ENCODE peak calls at places on chromosomes 16 and 17, in seven cellular contexts. P is HCT116, F is HepG2, C is GM12878, H is SK-N-SH, Z is K562, U is H1. O is an unnamed sample.

GRCh38 chr16:10594312-10594950 is 14.0 kb upstream of the EMP2 start:
- DNase-seq in H (no peak), P (no peak), U (no peak), C (no peak), F (no peak), Z (no peak), O (peak)

GRCh38 chr17:35684046-35684802 is 47.2 kb upstream of the RASL10B start:
- DNase-seq in U (no peak), Z (no peak), H (no peak), C (no peak), F (no peak), P (no peak), O (no peak)

GRCh38 chr17:31541559-31541958 is 150.1 kb downstream of the RAB11FIP4 start:
- DNase-seq in F (peak), C (no peak), U (peak), H (no peak), Z (no peak), P (no peak), O (no peak)

GRCh38 chr16:86538196-86538780 is 16.7 kb downstream of the MTHFSD start:
- DNase-seq in F (no peak), U (no peak), Z (no peak), P (no peak), H (no peak), C (no peak), O (no peak)

GRCh38 chr17:15411556-15412198 is 55.7 kb downstream of the CDRT4 start:
- DNase-seq in C (no peak), P (no peak), Z (no peak), U (no peak), F (no peak), H (no peak), O (no peak)

GRCh38 chr17:44081681-44082080 is 11.1 kb downstream of the G6PC3 start:
- DNase-seq in U (no peak), C (no peak), F (no peak), Z (no peak), P (no peak), H (no peak), O (no peak)

GRCh38 chr17:8412089-8412488 is 14.5 kb upstream of the RNF222 start:
- DNase-seq in U (no peak), P (no peak), C (no peak), Z (peak), F (no peak), H (no peak), O (no peak)

GRCh38 chr16:57606847-57607501 is 21.5 kb upstream of the ADGRG1 start:
- DNase-seq in P (no peak), C (no peak), U (no peak), H (peak), Z (no peak), F (peak), O (no peak)

GRCh38 chr16:53091508-53092211 is 36.9 kb downstream of the CHD9 start:
- DNase-seq in F (no peak), P (no peak), H (peak), Z (no peak), U (no peak), C (peak), O (no peak)

GRCh38 chr17:78398390-78398789 is 19.9 kb downstream of the PGS1 start:
- DNase-seq in U (no peak), P (no peak), F (no peak), H (no peak), Z (no peak), C (no peak), O (no peak)

GRCh38 chr16:88924834-88925539 is 52.0 kb downstream of the CBFA2T3 start:
- DNase-seq in U (no peak), P (peak), F (peak), Z (peak), C (no peak), H (peak), O (peak)

GRCh38 chr16:11596572-11597226 is 10.0 kb upstream of the LITAF start:
- DNase-seq in P (no peak), Z (no peak), U (no peak), H (no peak), F (no peak), C (no peak), O (no peak)

GRCh38 chr16:19119564-19119963 is 5.8 kb downstream of the ITPRIPL2 start:
- DNase-seq in Z (no peak), U (no peak), H (no peak), C (no peak), F (no peak), P (no peak), O (no peak)

GRCh38 chr16:76800196-76800595 is 390.8 kb upstream of the MON1B start:
- DNase-seq in H (no peak), P (no peak), C (no peak), U (no peak), F (no peak), Z (no peak), O (no peak)

GRCh38 chr17:83067071-83067717 is 12.2 kb upstream of the METRNL start:
- DNase-seq in P (no peak), H (no peak), C (no peak), U (peak), Z (no peak), F (no peak), O (no peak)

GRCh38 chr16:4358831-4359561 is 7.9 kb upstream of the PAM16 start:
- DNase-seq in H (peak), Z (peak), F (peak), P (no peak), C (no peak), U (peak), O (peak)

GRCh38 chr16:4361944-4362311 is 9.7 kb upstream of the VASN start:
- DNase-seq in H (no peak), C (no peak), F (no peak), Z (no peak), U (no peak), P (no peak), O (no peak)

GRCh38 chr16:4359914-4360313 is 8.8 kb upstream of the PAM16 start:
- DNase-seq in P (no peak), Z (no peak), H (no peak), U (no peak), F (no peak), C (no peak), O (no peak)

GRCh38 chr16:4361033-4361943 is 10.2 kb upstream of the PAM16 start:
- DNase-seq in F (no peak), Z (no peak), H (no peak), U (no peak), P (no peak), C (no peak), O (no peak)

GRCh38 chr16:4360538-4361021 is 9.5 kb upstream of the PAM16 start:
- DNase-seq in H (peak), F (no peak), U (no peak), P (no peak), Z (peak), C (no peak), O (peak)
- TF ChIP-seq JUND in H (no peak), F (no peak), U (no peak), P (no peak), Z (no peak), C (no peak), O (no peak)

GRCh38 chr16:12625068-12625467 is 178.6 kb downstream of the CPPED1 start:
- DNase-seq in U (no peak), P (no peak), C (no peak), Z (no peak), H (no peak), F (no peak), O (no peak)
- TF ChIP-seq JUND in U (no peak), P (no peak), C (no peak), Z (no peak), H (no peak), F (no peak), O (no peak)

DNA sequence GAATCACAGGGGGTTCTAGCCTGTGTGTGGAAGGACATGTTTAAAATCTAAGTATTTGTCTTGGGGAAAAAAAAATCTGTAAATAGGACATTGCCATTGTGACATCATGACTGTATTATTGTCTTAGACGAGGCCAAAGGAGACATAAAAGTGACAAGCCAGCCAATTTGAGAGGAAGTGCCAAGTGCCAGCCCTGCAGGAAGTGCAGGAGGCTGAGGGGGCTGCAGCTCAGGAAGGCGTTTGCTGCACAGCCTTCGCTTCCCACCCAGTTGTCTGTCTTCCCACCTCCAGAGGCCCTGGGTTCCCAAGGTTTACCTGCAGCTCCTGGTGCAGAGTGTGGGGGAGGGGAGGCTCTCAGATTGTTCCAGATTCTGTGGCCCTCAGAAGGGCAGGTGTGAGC is 1.3 kb downstream of the ADCY7 start:
- DNase-seq in C (no peak), Z (no peak), P (no peak), H (no peak), U (no peak), F (no peak), O (no peak)
- TF ChIP-seq JUND in C (no peak), Z (no peak), P (no peak), H (no peak), U (no peak), F (no peak), O (no peak)

DNA sequence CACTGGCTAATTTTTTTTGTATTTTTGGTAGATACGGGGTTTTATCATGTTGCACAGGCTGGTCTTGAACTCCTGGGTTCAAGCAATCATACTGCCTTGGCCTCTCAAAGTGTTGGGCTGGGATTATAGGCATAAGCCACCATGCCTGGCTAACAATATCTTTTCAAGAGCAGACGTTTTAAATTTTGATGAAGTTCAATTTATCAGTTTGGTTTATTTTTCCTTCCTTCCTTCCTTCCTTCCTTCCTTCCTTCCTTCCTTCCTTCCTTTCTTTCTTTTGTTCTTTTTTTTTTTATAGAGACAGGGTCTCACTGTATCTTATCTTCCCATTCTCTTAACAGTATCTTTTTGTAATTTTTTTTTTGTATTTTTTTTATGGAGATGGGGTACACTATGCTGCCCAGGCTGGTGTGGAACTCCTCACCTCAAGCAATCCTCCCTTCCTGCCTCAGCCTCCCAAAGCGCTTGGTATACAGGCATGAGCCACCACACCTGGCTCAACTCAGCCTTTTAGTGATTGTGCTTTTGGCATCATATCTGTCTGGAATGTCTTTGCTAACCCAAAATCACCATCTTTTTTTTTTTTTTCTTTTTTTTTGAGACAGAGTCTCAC is 13.6 kb upstream of the GIP start:
- DNase-seq in U (peak), Z (no peak), P (no peak), C (no peak), H (no peak), F (no peak), O (no peak)
- TF ChIP-seq JUND in U (no peak), Z (no peak), P (no peak), C (no peak), H (no peak), F (no peak), O (no peak)

DNA sequence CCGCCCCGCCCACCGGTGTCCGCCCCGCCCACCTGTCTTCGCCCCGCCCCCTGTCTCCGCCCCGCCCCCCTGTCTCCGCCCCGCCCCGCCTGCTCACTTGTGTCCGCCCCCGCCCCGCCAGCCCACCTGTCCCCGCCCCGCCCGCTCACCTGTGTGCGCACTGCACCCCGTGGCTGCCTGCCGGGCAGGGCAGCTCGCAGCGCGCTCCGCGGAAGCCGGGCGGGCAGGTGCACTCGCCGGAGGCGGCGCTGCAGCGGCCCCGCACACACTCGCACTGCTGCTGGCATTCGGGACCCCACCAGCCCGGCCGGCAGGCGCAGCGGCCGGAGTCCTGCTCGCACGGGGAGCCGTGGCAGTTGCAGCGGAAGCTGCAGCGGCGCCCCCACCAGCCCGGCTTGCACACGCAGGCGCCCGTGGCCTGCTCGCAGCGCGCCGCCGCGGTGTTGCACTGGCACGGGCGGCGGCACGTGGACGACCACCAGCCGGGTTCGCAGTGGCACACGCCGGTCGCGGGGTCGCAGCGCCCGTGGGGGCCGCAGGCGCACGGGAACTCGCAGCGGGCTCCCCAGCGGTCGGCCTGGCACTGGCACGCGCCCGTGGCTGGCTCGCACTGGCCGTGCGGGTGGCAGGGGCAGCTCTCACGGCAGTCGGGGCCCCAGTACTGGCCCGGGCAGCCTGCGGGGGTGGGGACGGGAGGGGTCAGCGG is 2.1 kb downstream of the SCARF1 start:
- DNase-seq in Z (no peak), C (no peak), U (peak), F (no peak), H (peak), P (peak), O (peak)
- TF ChIP-seq JUND in Z (no peak), C (no peak), U (no peak), F (no peak), H (no peak), P (no peak), O (no peak)

GRCh38 chr16:82603784-82604411 is 22.9 kb upstream of the CDH13 start:
- DNase-seq in H (no peak), C (no peak), U (no peak), P (peak), F (peak), Z (no peak), O (peak)
- TF ChIP-seq JUND in H (no peak), C (no peak), U (no peak), P (no peak), F (no peak), Z (no peak), O (no peak)

GRCh38 chr16:29698484-29699323 is 19.7 kb downstream of the QPRT start:
- DNase-seq in F (no peak), P (no peak), U (no peak), Z (no peak), H (no peak), C (no peak), O (no peak)
- TF ChIP-seq JUND in F (no peak), P (no peak), U (peak), Z (no peak), H (no peak), C (no peak), O (no peak)

GRCh38 chr17:39461911-39462641 is 790 bp downstream of the CDK12 start:
- DNase-seq in C (peak), F (peak), Z (peak), U (peak), P (no peak), H (peak), O (no peak)
- TF ChIP-seq JUND in C (no peak), F (no peak), Z (no peak), U (no peak), P (no peak), H (no peak), O (no peak)

GRCh38 chr17:19398301-19399181 is 11.6 kb upstream of the MFAP4 start:
- DNase-seq in F (no peak), U (no peak), C (no peak), P (no peak), Z (no peak), H (peak), O (no peak)
- TF ChIP-seq JUND in F (no peak), U (no peak), C (no peak), P (no peak), Z (no peak), H (no peak), O (no peak)

GRCh38 chr17:2863204-2863603 is 67.0 kb downstream of the RAP1GAP2 start:
- DNase-seq in F (no peak), C (no peak), P (no peak), Z (no peak), U (no peak), H (no peak), O (no peak)
- TF ChIP-seq JUND in F (no peak), C (no peak), P (no peak), Z (no peak), U (no peak), H (no peak), O (no peak)